ENCODE peak calls at places on chromosomes 16 and 17, in nine cellular contexts. E is activated T-cell treated with anti-CD3 and anti-CD28 coated beads for 1 hour, L is NT2/D1, M is adrenal gland, Z is HT1080, C is Calu3, I is SHP77, V is smooth muscle cell of the brain vasculature, Q is EL. W is an unnamed sample.

GRCh38 chr17:80708497-80708896 is 163.9 kb downstream of the RPTOR start:
- DNase-seq in E (no peak), L (no peak), M (no peak), Z (no peak), C (no peak), I (no peak), V (no peak), Q (no peak), W (no peak)

GRCh38 chr16:82432261-82432660 is 194.5 kb upstream of the CDH13 start:
- DNase-seq in E (no peak), L (no peak), M (no peak), Z (no peak), C (no peak), I (no peak), V (no peak), Q (no peak), W (no peak)

GRCh38 chr16:56269824-56270684 is 78.8 kb downstream of the GNAO1 start:
- DNase-seq in E (no peak), L (peak), M (no peak), Z (peak), C (no peak), I (peak), V (peak), Q (peak), W (no peak)

GRCh38 chr17:75909051-75909811 is 4.5 kb upstream of the MRPL38 start:
- DNase-seq in E (no peak), L (no peak), M (no peak), Z (no peak), C (no peak), I (peak), V (no peak), Q (no peak), W (no peak)

GRCh38 chr17:43528319-43528987 is 17.7 kb downstream of the ETV4 start:
- DNase-seq in E (no peak), L (no peak), M (peak), Z (no peak), C (no peak), I (no peak), V (no peak), Q (no peak), W (no peak)

GRCh38 chr17:36773039-36773438 is 164.2 kb upstream of the LHX1 start:
- DNase-seq in E (no peak), L (peak), M (no peak), Z (no peak), C (no peak), I (no peak), V (no peak), Q (no peak), W (no peak)

GRCh38 chr17:48636177-48637018 is 10.2 kb upstream of the HOXB9 start:
- DNase-seq in E (peak), L (peak), M (peak), Z (no peak), C (no peak), I (peak), V (no peak), Q (peak), W (peak)

GRCh38 chr16:57143125-57143965 is 42.5 kb downstream of the PSME3IP1 start:
- DNase-seq in E (no peak), L (no peak), M (no peak), Z (no peak), C (no peak), I (no peak), V (no peak), Q (no peak), W (no peak)

GRCh38 chr17:15920758-15921239 is 24.1 kb upstream of the ADORA2B start:
- DNase-seq in E (no peak), L (no peak), M (no peak), Z (peak), C (peak), I (no peak), V (peak), Q (peak), W (no peak)

GRCh38 chr17:57009737-57010445 is 32.0 kb downstream of the SCPEP1 start:
- DNase-seq in E (peak), L (peak), M (peak), Z (peak), C (peak), I (peak), V (no peak), Q (peak), W (no peak)

W was measured in KG1.